ENCODE peak calls at places on chromosomes 3 and 15, in nine cellular contexts. F is uterus; D is CD4-positive, alpha-beta T cell; H is AG10803; C is epithelial cell of proximal tubule; V is ovary; T is AG04450; P is cardiac fibroblast; G is B cell. B is an unnamed sample.

GRCh38 chr3:196524527-196524926 is 9.4 kb upstream of the SMCO1 start:
- DNase-seq in F (no peak), D (no peak), H (no peak), C (no peak), V (no peak), T (no peak), P (peak; percentile 46), G (no peak), B (no peak)

GRCh38 chr15:81163961-81164800 is 30.1 kb downstream of the CFAP161 start:
- DNase-seq in F (no peak), D (no peak), H (peak; percentile 90), C (no peak), V (no peak), T (peak; percentile 90), P (peak; percentile 81), G (no peak), B (no peak)

GRCh38 chr3:50322386-50323091 is at the start of gene HYAL2:
- DNase-seq in F (peak; percentile 66), D (no peak), H (no peak), C (no peak), V (peak; percentile 89), T (no peak), P (peak; percentile 29), G (no peak), B (no peak)

GRCh38 chr3:32401541-32402052 is 9.9 kb downstream of the CMTM7 start:
- DNase-seq in F (peak; percentile 73), D (peak; percentile 37), H (peak; percentile 74), C (no peak), V (peak; percentile 79), T (no peak), P (peak; percentile 74), G (peak; percentile 67), B (peak; percentile 33)

GRCh38 chr3:135161425-135161824 is 366.4 kb downstream of the EPHB1 start:
- DNase-seq in F (no peak), D (no peak), H (no peak), C (no peak), V (no peak), T (no peak), P (no peak), G (no peak), B (no peak)

GRCh38 chr15:49978171-49978570 is 140.9 kb downstream of the ATP8B4 start:
- DNase-seq in F (no peak), D (no peak), H (peak; percentile 11), C (no peak), V (no peak), T (no peak), P (no peak), G (no peak), B (no peak)

GRCh38 chr3:5699313-5699712 is 511.8 kb downstream of the EDEM1 start:
- DNase-seq in F (no peak), D (no peak), H (no peak), C (no peak), V (no peak), T (no peak), P (no peak), G (no peak), B (no peak)

GRCh38 chr15:45181491-45182285 is 6.1 kb downstream of the SHF start:
- DNase-seq in F (no peak), D (no peak), H (no peak), C (no peak), V (no peak), T (no peak), P (no peak), G (no peak), B (no peak)

GRCh38 chr3:121598564-121598963 is 5.4 kb downstream of the FBXO40 start:
- DNase-seq in F (no peak), D (no peak), H (no peak), C (no peak), V (no peak), T (no peak), P (no peak), G (no peak), B (no peak)

GRCh38 chr3:121595765-121596406 is 2.7 kb downstream of the FBXO40 start:
- DNase-seq in F (no peak), D (no peak), H (no peak), C (no peak), V (no peak), T (no peak), P (no peak), G (no peak), B (no peak)

GRCh38 chr3:121604759-121605158 is 11.6 kb downstream of the FBXO40 start:
- DNase-seq in F (no peak), D (no peak), H (no peak), C (no peak), V (no peak), T (no peak), P (no peak), G (no peak), B (no peak)

DNA sequence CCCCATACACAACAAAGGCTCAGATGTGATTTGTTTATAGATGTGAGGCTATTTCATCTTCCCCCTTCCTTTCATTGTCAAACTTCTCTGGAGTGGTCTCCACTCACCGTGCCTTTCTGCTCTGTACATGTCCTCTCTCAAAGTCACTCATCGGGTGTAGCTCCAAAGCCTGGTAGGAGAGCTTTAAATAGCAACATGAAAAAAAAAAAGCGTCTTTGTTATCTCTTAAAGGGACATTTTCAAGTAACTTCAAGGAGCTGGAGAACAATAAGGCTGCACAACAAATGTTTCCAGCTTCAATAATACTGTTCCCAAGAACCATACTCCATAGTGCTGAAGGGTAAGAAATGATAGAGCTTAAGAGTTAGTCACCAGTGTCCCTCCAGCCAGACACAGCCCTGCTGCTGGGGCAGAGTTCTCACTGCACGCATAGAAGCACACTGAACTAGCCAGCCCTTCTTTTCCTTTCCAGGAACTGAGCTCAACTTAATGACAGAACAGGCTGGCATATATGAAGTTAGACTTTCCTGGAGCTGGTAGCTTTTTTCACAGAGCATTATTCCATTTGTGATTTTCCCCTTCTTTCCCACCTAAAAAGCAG is 8.1 kb downstream of the FBXO40 start:
- DNase-seq in F (no peak), D (no peak), H (no peak), C (no peak), V (no peak), T (no peak), P (no peak), G (no peak), B (no peak)
- TF ChIP-seq CTCF in F (no peak), D (no peak), H (no peak), C (no peak), V (no peak), T (no peak), P (no peak), G (no peak), B (no peak)

DNA sequence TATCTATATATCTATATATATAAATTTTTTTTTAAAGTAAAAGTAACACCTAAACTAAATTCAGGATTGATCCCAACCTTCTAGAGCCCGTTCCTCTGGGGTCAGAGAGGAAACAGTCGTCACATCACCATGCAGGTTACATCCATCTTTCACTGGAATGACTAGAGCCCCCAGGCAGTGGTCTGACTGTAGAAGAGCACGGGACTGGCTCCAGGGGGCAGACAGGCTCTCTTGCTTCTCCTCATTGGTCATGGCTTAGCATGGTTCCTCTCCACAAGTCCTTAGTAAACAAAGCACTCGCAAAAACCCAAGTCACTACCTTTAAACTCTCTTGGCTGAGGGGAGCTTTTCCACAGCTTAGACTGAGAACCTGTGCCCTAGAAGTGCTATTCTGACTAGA is 110.5 kb downstream of the NR2F2 start:
- DNase-seq in F (no peak), D (no peak), H (no peak), C (no peak), V (no peak), T (no peak), P (no peak), G (no peak), B (no peak)
- TF ChIP-seq CTCF in F (no peak), D (no peak), H (no peak), C (no peak), V (no peak), T (no peak), P (no peak), G (no peak), B (no peak)

GRCh38 chr3:27883266-27883665 is 161.1 kb upstream of the EOMES start:
- DNase-seq in F (no peak), D (no peak), H (no peak), C (no peak), V (no peak), T (no peak), P (no peak), G (no peak), B (no peak)
- TF ChIP-seq CTCF in F (no peak), D (no peak), H (no peak), C (no peak), V (no peak), T (no peak), P (no peak), G (no peak), B (no peak)

GRCh38 chr15:31439328-31439727 is 112.7 kb downstream of the KLF13 start:
- DNase-seq in F (no peak), D (no peak), H (no peak), C (no peak), V (no peak), T (no peak), P (peak; percentile 28), G (no peak), B (no peak)
- TF ChIP-seq CTCF in F (no peak), D (no peak), H (peak; percentile 22), C (peak; percentile 22), V (no peak), T (no peak), P (no peak), G (peak; percentile 5), B (no peak)

B was measured in natural killer cell.